ENCODE peak calls at places on chromosomes 16 and 17, in six cellular contexts. F, K, X, P, O and A are unnamed samples.

GRCh38 chr17:9021985-9022552 is 759 bp downstream of the NTN1 start:
- DNase-seq in F (no peak), K (no peak), X (no peak), P (peak), O (no peak), A (no peak)

GRCh38 chr17:42347198-42347597 is 41.0 kb downstream of the STAT3 start:
- DNase-seq in F (peak), K (no peak), X (peak), P (peak), O (no peak), A (no peak)

GRCh38 chr16:2838928-2839327 is 8.8 kb downstream of the ZG16B start:
- DNase-seq in F (peak), K (peak), X (peak), P (peak), O (peak), A (no peak)

GRCh38 chr16:53456625-53457024 is 22.4 kb downstream of the RBL2 start:
- DNase-seq in F (no peak), K (peak), X (no peak), P (no peak), O (peak), A (no peak)

GRCh38 chr17:83154311-83155127 is 75.1 kb downstream of the METRNL start:
- DNase-seq in F (no peak), K (no peak), X (no peak), P (no peak), O (no peak), A (no peak)

GRCh38 chr16:85491798-85492616 is 121.1 kb upstream of the GSE1 start:
- DNase-seq in F (no peak), K (peak), X (no peak), P (peak), O (no peak), A (no peak)

GRCh38 chr17:16378631-16379282 is 2.1 kb upstream of the UBB start:
- DNase-seq in F (no peak), K (no peak), X (no peak), P (no peak), O (no peak), A (no peak)

GRCh38 chr17:77304746-77305473 is 164.1 kb downstream of the SEC14L1 start:
- DNase-seq in F (no peak), K (no peak), X (no peak), P (no peak), O (no peak), A (no peak)

GRCh38 chr17:32157225-32157624 is 14.9 kb downstream of the RHOT1 start:
- DNase-seq in F (no peak), K (no peak), X (peak), P (peak), O (no peak), A (no peak)

GRCh38 chr16:55499281-55499680 is 9.6 kb upstream of the LPCAT2 start:
- DNase-seq in F (no peak), K (no peak), X (no peak), P (no peak), O (no peak), A (no peak)

GRCh38 chr16:73071131-73071940 is 23.4 kb upstream of the ZFHX3 start:
- DNase-seq in F (no peak), K (peak), X (peak), P (peak), O (no peak), A (no peak)

GRCh38 chr17:27811961-27812360 is 11.6 kb upstream of the NOS2 start:
- DNase-seq in F (no peak), K (no peak), X (no peak), P (no peak), O (no peak), A (no peak)

GRCh38 chr17:51454456-51454978 is 194.2 kb downstream of the UTP18 start:
- DNase-seq in F (no peak), K (no peak), X (no peak), P (no peak), O (no peak), A (no peak)